ENCODE peak calls at places on chromosomes 7 and 10, in five cellular contexts. B is AG10803, V is sigmoid colon, Z is astrocyte of the spinal cord, N is RWPE1. J is an unnamed sample.

GRCh38 chr10:21363753-21364104 is 161.8 kb downstream of the SKIDA1 start:
- DNase-seq in B (no peak), V (no peak), Z (no peak), N (no peak), J (no peak)

GRCh38 chr10:45470098-45471012 is 96.3 kb downstream of the ALOX5 start:
- DNase-seq in B (peak), V (no peak), Z (peak), N (no peak), J (no peak)

GRCh38 chr10:93812664-93813338 is 55.1 kb downstream of the LGI1 start:
- DNase-seq in B (no peak), V (no peak), Z (no peak), N (no peak), J (no peak)

GRCh38 chr7:151115121-151115835 is 29.0 kb downstream of the AGAP3 start:
- DNase-seq in B (peak), V (no peak), Z (no peak), N (no peak), J (no peak)

GRCh38 chr10:132987671-132988571 is 45.6 kb upstream of the CFAP46 start:
- DNase-seq in B (peak), V (no peak), Z (peak), N (no peak), J (no peak)

GRCh38 chr7:47672267-47672920 is 90.5 kb upstream of the TNS3 start:
- DNase-seq in B (no peak), V (no peak), Z (no peak), N (no peak), J (no peak)

GRCh38 chr10:71790749-71791440 is 17.6 kb upstream of the VSIR start:
- DNase-seq in B (no peak), V (no peak), Z (no peak), N (no peak), J (no peak)

GRCh38 chr10:62870866-62871265 is 54.7 kb upstream of the EGR2 start:
- DNase-seq in B (no peak), V (no peak), Z (no peak), N (no peak), J (no peak)

GRCh38 chr10:57790703-57791102 is 477.0 kb downstream of the IPMK start:
- DNase-seq in B (no peak), V (no peak), Z (no peak), N (no peak), J (no peak)

GRCh38 chr7:147569514-147569913 is 1021.1 kb upstream of the C7orf33 start:
- DNase-seq in B (no peak), V (no peak), Z (no peak), N (no peak), J (no peak)

GRCh38 chr7:95540366-95540765 is 54.6 kb downstream of the ASB4 start:
- DNase-seq in B (no peak), V (no peak), Z (no peak), N (no peak), J (no peak)

GRCh38 chr7:103989200-103989784 is at the start of gene RELN:
- DNase-seq in B (peak), V (no peak), Z (peak), N (no peak), J (no peak)

GRCh38 chr10:124138195-124138882 is 44.9 kb upstream of the CHST15 start:
- DNase-seq in B (peak), V (peak), Z (peak), N (no peak), J (no peak)

GRCh38 chr10:122044045-122044661 is 55.2 kb downstream of the TACC2 start:
- DNase-seq in B (no peak), V (peak), Z (peak), N (no peak), J (no peak)

GRCh38 chr7:41130021-41130420 is 572.9 kb downstream of the INHBA start:
- DNase-seq in B (no peak), V (no peak), Z (no peak), N (no peak), J (no peak)

GRCh38 chr10:89144836-89145235 is 62.3 kb downstream of the CH25H start:
- DNase-seq in B (no peak), V (no peak), Z (no peak), N (no peak), J (no peak)

GRCh38 chr10:43125274-43125845 is 12.9 kb upstream of the CSGALNACT2 start:
- DNase-seq in B (no peak), V (no peak), Z (no peak), N (no peak), J (no peak)

GRCh38 chr7:43872401-43873165 is 3.3 kb upstream of the MRPS24 start:
- DNase-seq in B (peak), V (peak), Z (peak), N (peak), J (peak)

GRCh38 chr10:25382029-25382810 is 207.4 kb downstream of the GPR158 start:
- DNase-seq in B (no peak), V (no peak), Z (peak), N (no peak), J (no peak)

GRCh38 chr7:114345494-114345893 is 69.1 kb upstream of the FOXP2 start:
- DNase-seq in B (peak), V (no peak), Z (peak), N (peak), J (no peak)

GRCh38 chr10:18216482-18216881 is 76.3 kb downstream of the CACNB2 start:
- DNase-seq in B (peak), V (no peak), Z (peak), N (no peak), J (no peak)

GRCh38 chr7:40658731-40659130 is 523.9 kb downstream of the SUGCT start:
- DNase-seq in B (peak), V (no peak), Z (peak), N (no peak), J (no peak)

GRCh38 chr10:110336111-110336721 is 31.5 kb upstream of the SMNDC1 start:
- DNase-seq in B (peak), V (no peak), Z (peak), N (peak), J (no peak)
- TF ChIP-seq CTCF in B (peak), V (no peak), Z (peak), N (no peak), J (no peak)

GRCh38 chr7:8121243-8121642 is 140.7 kb downstream of the ICA1 start:
- DNase-seq in B (no peak), V (no peak), Z (no peak), N (no peak), J (no peak)

GRCh38 chr7:8126768-8127167 is 135.2 kb downstream of the ICA1 start:
- DNase-seq in B (no peak), V (no peak), Z (no peak), N (no peak), J (no peak)

GRCh38 chr7:8129323-8129659 is 132.7 kb downstream of the ICA1 start:
- DNase-seq in B (no peak), V (no peak), Z (no peak), N (no peak), J (no peak)

GRCh38 chr7:8128457-8129322 is 133.3 kb downstream of the ICA1 start:
- DNase-seq in B (no peak), V (no peak), Z (no peak), N (no peak), J (no peak)

DNA sequence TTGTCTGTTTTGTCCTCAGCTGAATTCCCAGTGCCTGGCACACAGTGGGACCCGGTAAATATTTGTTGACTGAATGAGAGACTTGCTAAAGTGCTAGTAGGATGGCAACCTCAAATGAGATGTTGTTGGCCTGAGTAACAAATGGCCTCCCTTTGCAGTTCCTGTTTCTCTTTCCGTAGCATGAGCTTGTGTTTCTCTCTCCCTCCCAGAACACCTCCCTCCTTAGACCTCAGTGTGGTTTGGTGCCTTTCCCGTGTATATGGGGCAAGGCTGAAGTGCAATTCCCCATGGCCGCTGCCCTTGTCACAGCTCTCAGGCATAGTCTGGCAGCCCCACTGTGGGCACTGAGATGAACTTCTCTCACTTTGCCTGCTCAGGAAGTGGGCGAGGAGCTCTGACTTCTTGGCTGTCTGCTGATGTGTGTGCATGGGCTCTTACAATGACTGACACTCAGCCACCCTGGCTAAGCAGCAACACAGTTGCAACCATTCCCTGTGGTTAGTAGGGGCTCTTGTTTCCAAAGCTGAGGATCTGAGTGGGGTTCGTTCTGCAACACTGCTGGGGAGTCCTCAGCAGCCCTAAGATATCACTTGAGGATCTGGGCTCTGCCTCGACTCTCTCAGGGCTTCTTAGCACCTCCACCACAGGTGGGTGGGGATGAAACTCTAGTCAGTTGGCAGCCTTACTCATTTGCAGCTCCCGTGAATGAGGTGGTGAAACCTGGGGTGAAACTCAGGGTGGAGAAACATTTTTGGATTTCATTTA is 136.1 kb downstream of the ICA1 start:
- DNase-seq in B (no peak), V (no peak), Z (no peak), N (no peak), J (no peak)
- TF ChIP-seq CTCF in B (no peak), V (no peak), Z (no peak), N (no peak), J (no peak)

GRCh38 chr7:157490465-157490912 is 153.7 kb downstream of the DNAJB6 start:
- DNase-seq in B (peak), V (peak), Z (peak), N (peak), J (no peak)
- TF ChIP-seq CTCF in B (no peak), V (no peak), Z (no peak), N (no peak), J (no peak)

GRCh38 chr10:66307826-66308225 is 618.0 kb upstream of the LRRTM3 start:
- DNase-seq in B (no peak), V (no peak), Z (peak), N (no peak), J (no peak)
- TF ChIP-seq CTCF in B (no peak), V (no peak), Z (no peak), N (no peak), J (no peak)

GRCh38 chr10:16520900-16521299 is 779 bp downstream of the C1QL3 start:
- DNase-seq in B (peak), V (no peak), Z (no peak), N (no peak), J (no peak)

GRCh38 chr10:16519908-16520861 is 1.5 kb downstream of the C1QL3 start:
- DNase-seq in B (no peak), V (no peak), Z (no peak), N (no peak), J (no peak)

GRCh38 chr10:16521311-16522016 is at the start of gene C1QL3:
- DNase-seq in B (peak), V (no peak), Z (peak), N (no peak), J (no peak)

GRCh38 chr10:16519250-16519907 is 2.3 kb downstream of the C1QL3 start:
- DNase-seq in B (no peak), V (no peak), Z (no peak), N (no peak), J (no peak)

GRCh38 chr10:16518822-16519221 is 2.9 kb downstream of the C1QL3 start:
- DNase-seq in B (no peak), V (no peak), Z (no peak), N (no peak), J (no peak)
- TF ChIP-seq CTCF in B (no peak), V (no peak), Z (peak), N (no peak), J (no peak)